ENCODE peak calls at places on chromosomes 1 and 21, in five cellular contexts. R is fibroblast of mammary gland; M is left kidney; B is left cardiac atrium; J is activated CD8-positive, alpha-beta memory T cell treated with anti-CD3 and anti-CD28 coated beads for 1 hour. V is an unnamed sample.

GRCh38 chr1:10724948-10725852 is 71.2 kb downstream of the CASZ1 start:
- DNase-seq in R (peak; percentile 70), M (peak; percentile 59), B (peak; percentile 79), J (no peak), V (peak; percentile 95)

GRCh38 chr1:234851450-234852438 is 241.8 kb upstream of the IRF2BP2 start:
- DNase-seq in R (peak; percentile 38), M (no peak), B (peak; percentile 51), J (no peak), V (no peak)

GRCh38 chr1:86788300-86789206 is 84.2 kb downstream of the SH3GLB1 start:
- DNase-seq in R (peak; percentile 98), M (no peak), B (peak; percentile 53), J (no peak), V (peak; percentile 72)

GRCh38 chr1:21270086-21270689 is 20.1 kb downstream of the ECE1 start:
- DNase-seq in R (peak; percentile 62), M (peak; percentile 82), B (peak; percentile 85), J (peak; percentile 71), V (peak; percentile 74)

GRCh38 chr1:184518958-184519357 is 132.1 kb downstream of the C1orf21 start:
- DNase-seq in R (no peak), M (no peak), B (no peak), J (no peak), V (no peak)

GRCh38 chr1:115183711-115184259 is 94.5 kb upstream of the TSPAN2 start:
- DNase-seq in R (no peak), M (no peak), B (peak; percentile 37), J (no peak), V (no peak)

GRCh38 chr1:14842361-14842760 is 243.9 kb downstream of the KAZN start:
- DNase-seq in R (no peak), M (no peak), B (no peak), J (no peak), V (no peak)

GRCh38 chr21:41802684-41803083 is 35.8 kb upstream of the RIPK4 start:
- DNase-seq in R (peak; percentile 53), M (no peak), B (peak; percentile 70), J (no peak), V (peak; percentile 63)

GRCh38 chr1:74629283-74629682 is 44.3 kb downstream of the ERICH3 start:
- DNase-seq in R (no peak), M (no peak), B (no peak), J (no peak), V (no peak)

GRCh38 chr1:28887418-28887834 is 26.9 kb upstream of the EPB41 start:
- DNase-seq in R (no peak), M (peak; percentile 49), B (peak; percentile 29), J (peak; percentile 30), V (no peak)